ENCODE peak calls at places on chromosome 4, in four cellular contexts. U is mesenchymal stem cell, X is H1, M is neuronal stem cell. B is an unnamed sample.

GRCh38 chr4:27057662-27058061 is 197.0 kb downstream of the STIM2 start:
- DNase-seq in U (no peak), X (no peak), M (no peak), B (no peak)

GRCh38 chr4:25367004-25367621 is 9.9 kb upstream of the ANAPC4 start:
- DNase-seq in U (peak; percentile 58), X (no peak), M (no peak), B (no peak)

GRCh38 chr4:7872264-7872771 is 67.3 kb downstream of the AFAP1 start:
- DNase-seq in U (no peak), X (no peak), M (no peak), B (no peak)

GRCh38 chr4:40056722-40057539 is at the start of gene N4BP2:
- DNase-seq in U (peak; percentile 84), X (peak; percentile 86), M (peak; percentile 89), B (peak; percentile 78)

GRCh38 chr4:116073051-116073450 is 959.6 kb upstream of the NDST4 start:
- DNase-seq in U (no peak), X (no peak), M (no peak), B (no peak)

GRCh38 chr4:105569014-105569850 is 16.8 kb downstream of the ARHGEF38 start:
- DNase-seq in U (no peak), X (no peak), M (no peak), B (no peak)

GRCh38 chr4:149785686-149786431 is 29.8 kb downstream of the IQCM start:
- DNase-seq in U (no peak), X (no peak), M (no peak), B (peak; percentile 50)

GRCh38 chr4:17701146-17701859 is 80.1 kb downstream of the FAM184B start:
- DNase-seq in U (no peak), X (peak; percentile 14), M (no peak), B (no peak)

GRCh38 chr4:3765271-3766206 is 646 bp upstream of the ADRA2C start:
- DNase-seq in U (peak; percentile 18), X (peak; percentile 83), M (peak; percentile 61), B (peak; percentile 83)

GRCh38 chr4:109462802-109463201 is 29.2 kb downstream of the SEC24B start:
- DNase-seq in U (no peak), X (no peak), M (no peak), B (no peak)

GRCh38 chr4:8329859-8330761 is 60.6 kb downstream of the HTRA3 start:
- DNase-seq in U (no peak), X (no peak), M (no peak), B (peak; percentile 8)

GRCh38 chr4:929970-930625 is 2.0 kb downstream of the GAK start:
- DNase-seq in U (peak; percentile 67), X (no peak), M (no peak), B (no peak)

GRCh38 chr4:931960-932712 is at the start of the genes GAK and TMEM175:
- DNase-seq in U (peak; percentile 94), X (peak; percentile 97), M (peak; percentile 96), B (peak; percentile 96)

GRCh38 chr4:931194-931959 is 739 bp downstream of the GAK start:
- DNase-seq in U (peak; percentile 97), X (no peak), M (no peak), B (no peak)

GRCh38 chr4:930827-931193 is 1.3 kb downstream of the GAK start:
- DNase-seq in U (no peak), X (no peak), M (no peak), B (no peak)

GRCh38 chr4:932713-933070 is 432 bp downstream of the TMEM175 start:
- DNase-seq in U (peak; percentile 74), X (no peak), M (peak; percentile 38), B (peak; percentile 38)
- H4K91ac ChIP-seq in U (peak overlapping the region; percentile 11), X (peak overlapping the region; percentile 80), M (no peak overlapping the region), B (no peak overlapping the region)

DNA sequence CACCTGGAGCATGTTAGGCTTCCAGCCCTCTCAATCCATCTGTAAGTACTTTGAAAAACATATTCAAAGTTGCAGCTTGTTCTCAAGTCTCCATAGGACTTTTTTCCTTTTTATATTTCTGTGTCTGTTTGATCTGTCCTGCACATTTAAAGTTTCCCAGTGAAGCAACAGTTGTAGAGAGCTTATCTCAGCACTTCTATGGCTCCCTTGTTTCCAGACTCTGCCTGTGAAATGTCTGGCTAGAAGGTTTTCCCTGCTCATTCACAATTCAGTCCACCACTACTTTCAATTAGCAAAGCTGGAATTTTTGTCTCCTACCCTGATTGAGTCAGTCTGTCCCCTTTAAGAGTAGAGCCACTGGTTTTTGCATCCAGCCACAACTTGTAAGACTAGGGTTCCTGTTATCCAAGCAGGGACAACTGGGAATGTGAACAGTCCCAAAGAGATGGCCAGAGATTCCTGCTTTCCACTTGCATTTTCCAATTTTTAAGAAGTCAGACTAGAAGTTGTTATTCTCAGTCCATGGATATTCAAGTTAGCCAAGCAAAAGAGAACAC is 116.1 kb downstream of the GASK1B start:
- DNase-seq in U (peak; percentile 13), X (no peak), M (no peak), B (no peak)
- H2BK12ac ChIP-seq in U (peak overlapping the region; percentile 39), X (no peak overlapping the region), M (no peak overlapping the region), B (no peak overlapping the region)

DNA sequence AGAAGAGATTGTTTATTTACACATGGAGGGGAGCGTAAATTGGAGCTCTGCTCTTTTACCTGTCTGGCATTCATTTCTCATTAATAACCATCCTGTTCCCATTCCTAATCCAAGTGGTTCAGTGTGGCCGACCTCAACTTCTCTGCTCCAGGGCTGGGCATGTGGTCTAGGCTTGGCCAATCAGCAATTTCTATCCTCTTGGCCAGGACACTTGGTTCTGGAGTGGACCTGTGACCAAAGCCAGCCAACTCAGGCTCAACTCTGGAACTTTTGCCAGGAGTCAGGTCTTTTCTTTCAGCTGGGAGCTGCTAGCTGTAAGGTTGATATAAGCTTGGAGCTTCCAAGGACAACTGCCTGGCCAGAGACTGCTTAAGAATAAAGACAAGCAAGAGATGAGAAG is 15.6 kb upstream of the RASL11B start:
- DNase-seq in U (no peak), X (no peak), M (no peak), B (no peak)
- H2BK15ac ChIP-seq in U (no peak overlapping the region), X (peak overlapping the region; percentile 90), M (no peak overlapping the region), B (no peak overlapping the region)

GRCh38 chr4:118964891-118965411 is 76.3 kb downstream of the SYNPO2 start:
- DNase-seq in U (peak; percentile 57), X (no peak), M (no peak), B (no peak)
- H4K91ac ChIP-seq in U (no peak overlapping the region), X (no peak overlapping the region), M (no peak overlapping the region), B (no peak overlapping the region)

DNA sequence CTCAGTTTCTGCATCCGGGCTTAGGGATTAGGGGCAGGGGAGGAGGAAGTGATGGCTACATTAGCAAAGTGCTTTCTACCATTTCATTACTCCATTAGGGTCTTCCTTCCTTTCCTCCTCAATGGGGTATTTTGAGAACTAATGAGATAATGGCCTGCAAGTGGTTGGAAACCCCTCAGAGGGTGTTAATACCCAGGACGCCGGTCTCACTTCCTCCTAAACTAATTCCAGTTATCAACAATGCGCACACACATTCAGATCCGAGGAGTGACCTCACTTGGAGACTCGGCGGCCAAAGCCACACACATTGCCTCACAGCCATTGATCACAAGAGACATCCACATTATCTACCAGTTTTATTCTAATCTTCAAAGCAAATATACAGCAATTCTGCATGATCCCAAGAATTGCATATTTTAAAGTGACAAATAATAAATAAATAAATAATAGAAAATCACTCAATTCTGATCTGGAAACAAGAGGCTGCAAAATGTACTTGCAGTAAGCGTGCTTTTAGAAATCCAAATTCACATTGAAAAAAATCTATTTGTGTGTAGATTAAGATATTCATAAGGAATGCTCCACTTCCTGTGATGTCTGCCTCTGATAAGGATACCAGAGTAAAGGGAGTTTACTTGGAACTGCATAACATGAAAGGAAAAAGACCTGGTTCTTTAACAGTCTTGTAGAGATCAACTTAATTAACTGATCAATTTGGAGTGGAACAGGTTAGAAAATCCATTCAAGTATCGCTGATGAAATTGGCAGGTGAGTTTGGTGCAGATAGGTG is 329.1 kb downstream of the FBXW7 start:
- DNase-seq in U (peak; percentile 12), X (no peak), M (no peak), B (no peak)
- H2BK12ac ChIP-seq in U (no peak overlapping the region), X (no peak overlapping the region), M (no peak overlapping the region), B (no peak overlapping the region)

GRCh38 chr4:57037982-57038604 is 59.4 kb downstream of the POLR2B start:
- DNase-seq in U (peak; percentile 54), X (peak; percentile 93), M (peak; percentile 44), B (peak; percentile 79)
- H2BK15ac ChIP-seq in U (no peak overlapping the region), X (no peak overlapping the region), M (no peak overlapping the region), B (no peak overlapping the region)

DNA sequence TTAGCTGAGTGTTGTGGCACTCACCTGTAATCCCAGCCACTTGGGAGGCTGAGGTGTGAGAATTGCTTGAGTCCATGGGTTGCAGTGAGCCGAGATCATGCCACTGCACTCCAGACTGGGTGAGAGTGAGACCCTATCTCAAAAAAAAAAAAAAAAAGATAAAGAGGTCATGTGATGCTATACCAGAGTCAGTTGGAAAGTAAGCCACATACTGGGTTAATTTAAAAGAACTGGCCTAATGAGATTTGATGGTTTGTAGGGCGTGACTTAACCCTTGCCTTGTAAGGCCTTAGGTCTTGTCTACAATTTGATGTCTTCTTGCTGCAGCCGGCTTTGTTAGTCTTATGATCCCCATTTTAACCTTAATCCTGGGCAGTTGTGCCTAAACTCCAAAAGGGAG is 5.1 kb downstream of the MGST2 start:
- DNase-seq in U (no peak), X (no peak), M (no peak), B (no peak)
- H4K91ac ChIP-seq in U (no peak overlapping the region), X (no peak overlapping the region), M (no peak overlapping the region), B (no peak overlapping the region)

GRCh38 chr4:15005474-15006115 is 3.3 kb downstream of the CPEB2 start:
- DNase-seq in U (no peak), X (no peak), M (no peak), B (no peak)

GRCh38 chr4:15003441-15003890 is 1.2 kb downstream of the CPEB2 start:
- DNase-seq in U (peak; percentile 54), X (peak; percentile 73), M (peak; percentile 51), B (peak; percentile 52)

GRCh38 chr4:15002659-15003440 is 569 bp downstream of the CPEB2 start:
- DNase-seq in U (peak; percentile 85), X (peak; percentile 73), M (peak; percentile 71), B (peak; percentile 63)

GRCh38 chr4:15004701-15005301 is 2.5 kb downstream of the CPEB2 start:
- DNase-seq in U (peak; percentile 86), X (peak; percentile 58), M (peak; percentile 32), B (peak; percentile 64)

DNA sequence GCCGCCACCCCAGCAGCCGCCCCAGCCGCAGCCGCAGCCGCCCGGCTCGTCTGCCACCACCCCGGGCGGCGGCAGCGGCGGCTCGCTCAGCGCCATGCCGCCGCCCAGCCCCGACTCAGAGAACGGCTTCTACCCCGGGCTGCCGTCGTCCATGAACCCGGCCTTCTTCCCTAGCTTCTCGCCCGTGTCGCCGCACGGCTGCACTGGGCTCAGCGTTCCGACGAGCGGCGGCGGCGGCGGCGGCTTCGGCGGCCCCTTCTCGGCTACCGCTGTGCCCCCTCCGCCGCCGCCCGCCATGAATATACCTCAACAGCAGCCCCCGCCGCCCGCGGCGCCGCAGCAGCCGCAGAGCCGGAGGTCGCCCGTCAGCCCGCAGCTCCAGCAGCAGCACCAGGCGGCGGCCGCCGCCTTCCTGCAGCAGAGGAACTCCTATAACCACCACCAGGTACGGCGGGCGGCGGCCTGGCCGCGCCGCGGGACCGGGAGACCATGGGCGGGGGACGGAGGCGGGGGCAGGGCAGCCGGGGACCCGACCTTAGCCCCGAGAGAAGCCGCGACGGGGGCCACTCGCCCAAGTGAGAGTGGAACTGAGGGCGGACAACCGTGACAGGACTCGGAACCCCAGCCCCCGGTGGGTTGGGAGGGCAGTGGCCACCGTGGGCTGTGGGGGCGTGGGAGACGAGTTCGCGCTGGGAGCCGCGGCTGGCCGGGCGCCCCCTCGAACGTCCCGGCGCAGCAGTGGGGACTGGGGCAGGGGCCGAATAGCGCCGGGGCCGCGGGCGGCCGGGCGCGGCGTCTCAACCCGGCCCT is 1.8 kb downstream of the CPEB2 start:
- DNase-seq in U (peak; percentile 18), X (peak; percentile 60), M (peak; percentile 27), B (peak; percentile 38)
- H2BK12ac ChIP-seq in U (peak overlapping the region; percentile 90), X (no peak overlapping the region), M (no peak overlapping the region), B (no peak overlapping the region)